ENCODE peak calls at places on chromosomes 7 and 10, in ten cellular contexts. Y, S, X, L, I, Q, C, W, E and M are unnamed samples.
A peak's percentile ranks its signal among the peaks of the same experiment; 100 is the strongest.

GRCh38 chr10:24793648-24794379 is 70.1 kb upstream of the ARHGAP21 start:
- DNase-seq in Y (no peak), S (peak; percentile 52), X (no peak), L (no peak), I (no peak), Q (no peak), C (peak; percentile 34), W (no peak), E (no peak), M (no peak)

GRCh38 chr7:74454948-74455804 is 1.5 kb downstream of the GTF2IRD1 start:
- DNase-seq in Y (peak; percentile 79), S (no peak), X (no peak), L (no peak), I (no peak), Q (peak; percentile 89), C (no peak), W (no peak), E (no peak), M (no peak)

GRCh38 chr10:3668276-3668960 is 116.6 kb downstream of the KLF6 start:
- DNase-seq in Y (no peak), S (peak; percentile 39), X (no peak), L (no peak), I (peak; percentile 34), Q (peak; percentile 74), C (peak; percentile 87), W (no peak), E (peak; percentile 64), M (no peak)

GRCh38 chr7:81161459-81162075 is 242.7 kb upstream of the SEMA3C start:
- DNase-seq in Y (peak; percentile 24), S (peak; percentile 87), X (peak; percentile 58), L (no peak), I (no peak), Q (no peak), C (peak; percentile 94), W (no peak), E (no peak), M (peak; percentile 75)

GRCh38 chr7:4789194-4790077 is 14.0 kb downstream of the AP5Z1 start:
- DNase-seq in Y (no peak), S (no peak), X (no peak), L (no peak), I (no peak), Q (no peak), C (no peak), W (no peak), E (no peak), M (no peak)

GRCh38 chr10:119079572-119080520 is 771 bp downstream of the EIF3A start:
- DNase-seq in Y (peak; percentile 63), S (peak; percentile 96), X (peak; percentile 64), L (peak; percentile 19), I (peak; percentile 67), Q (peak; percentile 78), C (peak; percentile 88), W (peak; percentile 34), E (peak; percentile 59), M (no peak)

GRCh38 chr10:418894-419293 is 270.6 kb downstream of the DIP2C start:
- DNase-seq in Y (no peak), S (no peak), X (no peak), L (no peak), I (no peak), Q (no peak), C (no peak), W (no peak), E (no peak), M (no peak)

GRCh38 chr10:44370731-44371248 is 14.1 kb downstream of the CXCL12 start:
- DNase-seq in Y (no peak), S (no peak), X (no peak), L (no peak), I (no peak), Q (no peak), C (no peak), W (no peak), E (no peak), M (no peak)

GRCh38 chr10:285216-285967 is 150.1 kb downstream of the ZMYND11 start:
- DNase-seq in Y (no peak), S (no peak), X (no peak), L (no peak), I (no peak), Q (no peak), C (peak; percentile 28), W (no peak), E (no peak), M (no peak)

GRCh38 chr10:75400163-75400768 is 1.3 kb downstream of the ZNF503 start:
- DNase-seq in Y (no peak), S (peak; percentile 64), X (no peak), L (no peak), I (no peak), Q (no peak), C (no peak), W (no peak), E (no peak), M (peak; percentile 11)

GRCh38 chr7:68295386-68295785 is 1298.8 kb downstream of the TYW1 start:
- DNase-seq in Y (no peak), S (no peak), X (no peak), L (no peak), I (no peak), Q (no peak), C (no peak), W (no peak), E (no peak), M (no peak)

GRCh38 chr7:146701166-146701565 is 584.6 kb downstream of the CNTNAP2 start:
- DNase-seq in Y (no peak), S (no peak), X (no peak), L (no peak), I (no peak), Q (no peak), C (no peak), W (no peak), E (no peak), M (no peak)

GRCh38 chr7:69880848-69881247 is 282.6 kb downstream of the AUTS2 start:
- DNase-seq in Y (no peak), S (no peak), X (no peak), L (no peak), I (no peak), Q (no peak), C (no peak), W (no peak), E (no peak), M (no peak)

GRCh38 chr7:112540839-112541577 is 60.2 kb downstream of the LSMEM1 start:
- DNase-seq in Y (no peak), S (no peak), X (no peak), L (no peak), I (no peak), Q (no peak), C (no peak), W (no peak), E (no peak), M (no peak)

GRCh38 chr7:101108961-101109360 is 17.9 kb upstream of the SERPINE1 start:
- DNase-seq in Y (no peak), S (no peak), X (no peak), L (no peak), I (no peak), Q (no peak), C (peak; percentile 99), W (no peak), E (no peak), M (no peak)

GRCh38 chr7:90595341-90595800 is 750 bp upstream of the CDK14 start:
- DNase-seq in Y (no peak), S (no peak), X (no peak), L (no peak), I (no peak), Q (no peak), C (peak; percentile 26), W (no peak), E (no peak), M (no peak)

GRCh38 chr10:86366033-86366901 is at the start of gene GRID1:
- DNase-seq in Y (no peak), S (peak; percentile 66), X (no peak), L (peak; percentile 45), I (no peak), Q (no peak), C (peak; percentile 37), W (peak; percentile 72), E (no peak), M (no peak)

GRCh38 chr7:1810961-1811849 is 141.1 kb downstream of the ELFN1 start:
- DNase-seq in Y (no peak), S (peak; percentile 43), X (no peak), L (no peak), I (no peak), Q (no peak), C (no peak), W (no peak), E (no peak), M (no peak)

GRCh38 chr7:107180378-107180777 is 11.6 kb downstream of the HBP1 start:
- DNase-seq in Y (no peak), S (no peak), X (peak; percentile 58), L (no peak), I (no peak), Q (peak; percentile 50), C (peak; percentile 69), W (no peak), E (peak; percentile 74), M (no peak)

GRCh38 chr10:29586509-29586908 is 48.3 kb downstream of the SVIL start:
- DNase-seq in Y (no peak), S (no peak), X (no peak), L (no peak), I (no peak), Q (no peak), C (no peak), W (no peak), E (no peak), M (no peak)

GRCh38 chr7:83415840-83416239 is 233.1 kb downstream of the SEMA3E start:
- DNase-seq in Y (no peak), S (no peak), X (no peak), L (no peak), I (no peak), Q (no peak), C (peak; percentile 4), W (no peak), E (no peak), M (no peak)

GRCh38 chr10:132577350-132578005 is 39.9 kb downstream of the INPP5A start:
- DNase-seq in Y (peak; percentile 49), S (no peak), X (no peak), L (no peak), I (no peak), Q (peak; percentile 67), C (no peak), W (peak; percentile 47), E (no peak), M (no peak)

GRCh38 chr7:1111156-1111555 is 23.2 kb downstream of the GPER1 start:
- DNase-seq in Y (no peak), S (no peak), X (no peak), L (no peak), I (no peak), Q (no peak), C (no peak), W (no peak), E (no peak), M (no peak)

GRCh38 chr10:78844956-78845355 is 223.8 kb upstream of the ZMIZ1 start:
- DNase-seq in Y (no peak), S (no peak), X (no peak), L (no peak), I (no peak), Q (no peak), C (no peak), W (no peak), E (no peak), M (no peak)